ENCODE peak calls at places on chromosomes 7 and 10, in seven cellular contexts. One of them, this sample, is unnamed.

GRCh38 chr10:112585052-112585451 is 138.0 kb downstream of the VTI1A start:
- DNase-seq in A549: peak
- DNase-seq in body of pancreas: no peak
- DNase-seq in uterus: no peak
- DNase-seq in ovary: no peak
- DNase-seq in right lobe of liver: no peak
- DNase-seq in tibial nerve: no peak
- DNase-seq in this sample: no peak

GRCh38 chr7:122305475-122306319 is 1.1 kb upstream of the FEZF1 start:
- DNase-seq in A549: no peak
- DNase-seq in body of pancreas: no peak
- DNase-seq in uterus: no peak
- DNase-seq in ovary: no peak
- DNase-seq in right lobe of liver: no peak
- DNase-seq in tibial nerve: no peak
- DNase-seq in this sample: no peak

GRCh38 chr7:155509725-155510551 is 36.4 kb downstream of the CNPY1 start:
- DNase-seq in A549: no peak
- DNase-seq in body of pancreas: no peak
- DNase-seq in uterus: no peak
- DNase-seq in ovary: no peak
- DNase-seq in right lobe of liver: no peak
- DNase-seq in tibial nerve: no peak
- DNase-seq in this sample: no peak

GRCh38 chr10:13219685-13220670 is 14.2 kb downstream of the UCMA start:
- DNase-seq in A549: peak
- DNase-seq in body of pancreas: no peak
- DNase-seq in uterus: no peak
- DNase-seq in ovary: no peak
- DNase-seq in right lobe of liver: peak
- DNase-seq in tibial nerve: no peak
- DNase-seq in this sample: peak

GRCh38 chr10:66283874-66284464 is 641.9 kb upstream of the LRRTM3 start:
- DNase-seq in A549: no peak
- DNase-seq in body of pancreas: no peak
- DNase-seq in uterus: no peak
- DNase-seq in ovary: no peak
- DNase-seq in right lobe of liver: peak
- DNase-seq in tibial nerve: no peak
- DNase-seq in this sample: no peak

GRCh38 chr10:110077436-110078120 is 69.8 kb downstream of the ADD3 start:
- DNase-seq in A549: no peak
- DNase-seq in body of pancreas: no peak
- DNase-seq in uterus: no peak
- DNase-seq in ovary: no peak
- DNase-seq in right lobe of liver: no peak
- DNase-seq in tibial nerve: no peak
- DNase-seq in this sample: no peak

GRCh38 chr7:22943997-22944396 is 69.9 kb downstream of the HYCC1 start:
- DNase-seq in A549: no peak
- DNase-seq in body of pancreas: no peak
- DNase-seq in uterus: peak
- DNase-seq in ovary: no peak
- DNase-seq in right lobe of liver: no peak
- DNase-seq in tibial nerve: no peak
- DNase-seq in this sample: no peak

GRCh38 chr10:72353963-72354355 is 760 bp downstream of the DNAJB12 start:
- DNase-seq in A549: peak
- DNase-seq in body of pancreas: peak
- DNase-seq in uterus: peak
- DNase-seq in ovary: no peak
- DNase-seq in right lobe of liver: no peak
- DNase-seq in tibial nerve: no peak
- DNase-seq in this sample: no peak

GRCh38 chr7:134378562-134378961 is 61.8 kb upstream of the SLC35B4 start:
- DNase-seq in A549: no peak
- DNase-seq in body of pancreas: no peak
- DNase-seq in uterus: no peak
- DNase-seq in ovary: no peak
- DNase-seq in right lobe of liver: no peak
- DNase-seq in tibial nerve: no peak
- DNase-seq in this sample: no peak

GRCh38 chr7:122304604-122304975 is at the start of gene FEZF1:
- DNase-seq in A549: no peak
- DNase-seq in body of pancreas: peak
- DNase-seq in uterus: no peak
- DNase-seq in ovary: no peak
- DNase-seq in right lobe of liver: peak
- DNase-seq in tibial nerve: no peak
- DNase-seq in this sample: no peak

GRCh38 chr7:94696981-94697670 is 41.2 kb upstream of the SGCE start:
- DNase-seq in A549: peak
- DNase-seq in body of pancreas: peak
- DNase-seq in uterus: peak
- DNase-seq in ovary: peak
- DNase-seq in right lobe of liver: peak
- DNase-seq in tibial nerve: peak
- DNase-seq in this sample: peak

GRCh38 chr10:61554925-61555324 is 101.7 kb upstream of the TMEM26 start:
- DNase-seq in A549: no peak
- DNase-seq in body of pancreas: no peak
- DNase-seq in uterus: no peak
- DNase-seq in ovary: no peak
- DNase-seq in right lobe of liver: no peak
- DNase-seq in tibial nerve: no peak
- DNase-seq in this sample: no peak

GRCh38 chr7:24378871-24379608 is 95.0 kb downstream of the NPY start:
- DNase-seq in A549: peak
- DNase-seq in body of pancreas: peak
- DNase-seq in uterus: no peak
- DNase-seq in ovary: no peak
- DNase-seq in right lobe of liver: no peak
- DNase-seq in tibial nerve: no peak
- DNase-seq in this sample: no peak

GRCh38 chr7:92504563-92504962 is 23.8 kb downstream of the PEX1 start:
- DNase-seq in A549: no peak
- DNase-seq in body of pancreas: no peak
- DNase-seq in uterus: no peak
- DNase-seq in ovary: peak
- DNase-seq in right lobe of liver: no peak
- DNase-seq in tibial nerve: no peak
- DNase-seq in this sample: no peak

GRCh38 chr7:22627136-22627535 is 99.9 kb upstream of the IL6 start:
- DNase-seq in A549: no peak
- DNase-seq in body of pancreas: no peak
- DNase-seq in uterus: no peak
- DNase-seq in ovary: no peak
- DNase-seq in right lobe of liver: no peak
- DNase-seq in tibial nerve: no peak
- DNase-seq in this sample: no peak

GRCh38 chr10:101446947-101447346 is 93.0 kb downstream of the BTRC start:
- DNase-seq in A549: no peak
- DNase-seq in body of pancreas: no peak
- DNase-seq in uterus: no peak
- DNase-seq in ovary: no peak
- DNase-seq in right lobe of liver: no peak
- DNase-seq in tibial nerve: no peak
- DNase-seq in this sample: no peak

DNA sequence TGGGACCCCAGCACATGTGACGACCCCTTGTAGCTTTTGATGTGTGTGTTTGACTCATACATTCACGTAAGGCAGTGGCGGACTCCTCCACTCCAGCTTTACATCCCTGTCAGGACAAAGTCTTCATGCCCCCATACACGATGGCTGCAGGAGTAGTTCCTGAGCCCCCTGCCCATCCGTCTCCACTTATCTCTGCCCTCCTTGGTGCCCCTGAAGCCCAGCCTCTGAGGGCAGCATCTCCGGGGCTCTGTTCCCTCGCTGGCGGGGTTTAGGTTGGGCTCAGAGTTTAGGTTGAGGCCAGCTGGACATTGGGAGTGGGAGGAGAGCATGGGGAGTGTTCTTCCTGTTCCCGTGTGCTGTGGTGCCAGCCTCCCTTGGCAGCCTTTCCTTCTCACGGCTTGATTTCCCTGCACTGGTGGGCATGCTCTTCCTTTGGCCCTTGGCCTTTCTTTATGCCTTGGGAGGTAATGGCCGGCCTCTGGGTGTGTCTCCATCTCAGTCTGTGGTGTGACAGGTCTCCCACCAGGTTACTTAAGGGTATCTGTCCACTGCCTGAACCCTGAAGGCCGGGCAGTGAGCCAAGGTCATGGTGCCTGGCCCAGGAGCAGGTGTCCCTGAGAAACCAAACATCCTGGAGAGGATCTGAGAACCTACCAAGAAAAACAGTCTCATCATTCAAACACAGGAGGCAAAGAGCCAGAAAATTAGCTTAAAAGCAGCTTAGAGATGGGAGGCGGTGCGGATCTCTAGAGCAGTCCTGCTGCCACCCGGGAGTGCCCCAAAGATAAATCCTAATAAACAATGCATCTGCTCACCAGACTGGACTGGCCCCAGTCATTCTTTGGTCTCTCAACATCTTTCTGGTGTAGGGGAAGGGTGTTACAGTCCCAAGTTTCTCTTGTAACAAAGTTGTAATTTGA is 85.5 kb downstream of the GLRX3 start:
- DNase-seq in A549: no peak
- DNase-seq in body of pancreas: no peak
- DNase-seq in uterus: no peak
- DNase-seq in ovary: no peak
- DNase-seq in right lobe of liver: peak
- DNase-seq in tibial nerve: no peak
- DNase-seq in this sample: no peak
- H3K4me3 ChIP-seq in A549: no peak
- H3K4me3 ChIP-seq in body of pancreas: no peak
- H3K4me3 ChIP-seq in uterus: no peak
- H3K4me3 ChIP-seq in ovary: no peak
- H3K4me3 ChIP-seq in right lobe of liver: no peak
- H3K4me3 ChIP-seq in tibial nerve: no peak
- H3K4me3 ChIP-seq in this sample: no peak

GRCh38 chr7:5665106-5666025 is 116.1 kb downstream of the RNF216 start:
- DNase-seq in A549: peak
- DNase-seq in body of pancreas: peak
- DNase-seq in uterus: peak
- DNase-seq in ovary: peak
- DNase-seq in right lobe of liver: peak
- DNase-seq in tibial nerve: peak
- DNase-seq in this sample: peak

GRCh38 chr7:5662776-5663175 is 118.7 kb downstream of the RNF216 start:
- DNase-seq in A549: no peak
- DNase-seq in body of pancreas: no peak
- DNase-seq in uterus: no peak
- DNase-seq in ovary: no peak
- DNase-seq in right lobe of liver: no peak
- DNase-seq in tibial nerve: no peak
- DNase-seq in this sample: no peak

GRCh38 chr7:5657901-5658300 is 123.6 kb downstream of the RNF216 start:
- DNase-seq in A549: no peak
- DNase-seq in body of pancreas: no peak
- DNase-seq in uterus: no peak
- DNase-seq in ovary: no peak
- DNase-seq in right lobe of liver: no peak
- DNase-seq in tibial nerve: no peak
- DNase-seq in this sample: no peak

GRCh38 chr7:5659584-5659983 is 121.9 kb downstream of the RNF216 start:
- DNase-seq in A549: no peak
- DNase-seq in body of pancreas: no peak
- DNase-seq in uterus: no peak
- DNase-seq in ovary: no peak
- DNase-seq in right lobe of liver: no peak
- DNase-seq in tibial nerve: no peak
- DNase-seq in this sample: peak

GRCh38 chr7:5661941-5662340 is 119.5 kb downstream of the RNF216 start:
- DNase-seq in A549: no peak
- DNase-seq in body of pancreas: no peak
- DNase-seq in uterus: no peak
- DNase-seq in ovary: no peak
- DNase-seq in right lobe of liver: no peak
- DNase-seq in tibial nerve: no peak
- DNase-seq in this sample: no peak
- TF ChIP-seq POLR2A in A549: no peak
- TF ChIP-seq POLR2A in body of pancreas: no peak
- TF ChIP-seq POLR2A in uterus: no peak
- TF ChIP-seq POLR2A in ovary: no peak
- TF ChIP-seq POLR2A in right lobe of liver: no peak
- TF ChIP-seq POLR2A in tibial nerve: no peak
- TF ChIP-seq POLR2A in this sample: no peak

GRCh38 chr10:125822878-125823662 is at the start of the genes BCCIP and UROS:
- DNase-seq in A549: peak
- DNase-seq in body of pancreas: peak
- DNase-seq in uterus: peak
- DNase-seq in ovary: peak
- DNase-seq in right lobe of liver: peak
- DNase-seq in tibial nerve: peak
- DNase-seq in this sample: peak

GRCh38 chr10:125823663-125824251 is 411 bp downstream of the BCCIP start:
- DNase-seq in A549: no peak
- DNase-seq in body of pancreas: no peak
- DNase-seq in uterus: no peak
- DNase-seq in ovary: no peak
- DNase-seq in right lobe of liver: no peak
- DNase-seq in tibial nerve: no peak
- DNase-seq in this sample: no peak

GRCh38 chr10:125827133-125827532 is 3.8 kb downstream of the BCCIP start:
- DNase-seq in A549: no peak
- DNase-seq in body of pancreas: no peak
- DNase-seq in uterus: no peak
- DNase-seq in ovary: no peak
- DNase-seq in right lobe of liver: no peak
- DNase-seq in tibial nerve: no peak
- DNase-seq in this sample: no peak

GRCh38 chr10:125828311-125828710 is 5.0 kb downstream of the BCCIP start:
- DNase-seq in A549: no peak
- DNase-seq in body of pancreas: no peak
- DNase-seq in uterus: no peak
- DNase-seq in ovary: no peak
- DNase-seq in right lobe of liver: no peak
- DNase-seq in tibial nerve: no peak
- DNase-seq in this sample: no peak

DNA sequence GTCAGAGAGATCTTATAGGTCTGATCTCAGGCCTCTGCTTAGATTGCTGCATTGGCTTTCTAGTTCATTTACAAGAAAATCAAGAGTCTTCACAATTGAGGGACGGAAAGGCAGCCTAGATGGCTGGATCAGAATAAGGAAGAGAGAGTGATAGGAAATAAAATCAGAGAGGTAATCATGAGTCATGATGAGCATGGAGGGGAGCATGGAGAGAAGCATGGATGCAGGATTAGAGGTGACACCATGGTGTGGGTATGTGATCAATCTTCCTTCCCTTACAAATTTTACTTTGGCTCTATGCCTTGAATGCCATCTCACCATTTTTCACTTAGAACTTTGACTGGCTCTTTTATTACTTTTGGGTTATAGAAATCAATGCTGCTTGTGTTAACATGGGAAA is 1.4 kb downstream of the BCCIP start:
- DNase-seq in A549: peak
- DNase-seq in body of pancreas: no peak
- DNase-seq in uterus: no peak
- DNase-seq in ovary: no peak
- DNase-seq in right lobe of liver: no peak
- DNase-seq in tibial nerve: no peak
- DNase-seq in this sample: no peak
- H3K4me3 ChIP-seq in A549: peak
- H3K4me3 ChIP-seq in body of pancreas: no peak
- H3K4me3 ChIP-seq in uterus: peak
- H3K4me3 ChIP-seq in ovary: peak
- H3K4me3 ChIP-seq in right lobe of liver: peak
- H3K4me3 ChIP-seq in tibial nerve: no peak
- H3K4me3 ChIP-seq in this sample: no peak

GRCh38 chr7:104098890-104099289 is 108.9 kb downstream of the ORC5 start:
- DNase-seq in A549: no peak
- DNase-seq in body of pancreas: no peak
- DNase-seq in uterus: no peak
- DNase-seq in ovary: no peak
- DNase-seq in right lobe of liver: no peak
- DNase-seq in tibial nerve: no peak
- DNase-seq in this sample: no peak
- TF ChIP-seq POLR2A in A549: no peak
- TF ChIP-seq POLR2A in body of pancreas: no peak
- TF ChIP-seq POLR2A in uterus: no peak
- TF ChIP-seq POLR2A in ovary: no peak
- TF ChIP-seq POLR2A in right lobe of liver: no peak
- TF ChIP-seq POLR2A in tibial nerve: no peak
- TF ChIP-seq POLR2A in this sample: no peak

This sample was measured in transverse colon.